ENCODE peak calls at places on chromosomes 1 and 21, in eight cellular contexts. F is pancreas, G is foreskin fibroblast, C is bronchial epithelial cell, W is AG04450, A is prostate gland, V is progenitor cell of endocrine pancreas, U is mesothelial cell of epicardium. X is an unnamed sample.

GRCh38 chr1:178142806-178143205 is 48.9 kb downstream of the RASAL2 start:
- DNase-seq in F (no peak), V (no peak), A (no peak), C (no peak), G (no peak), W (no peak), U (no peak), X (no peak)

GRCh38 chr1:167631386-167631941 is 1.4 kb downstream of the RCSD1 start:
- DNase-seq in U (no peak), G (no peak), W (no peak), V (no peak), F (no peak), C (no peak), A (no peak), X (no peak)

GRCh38 chr1:161069201-161069685 is 448 bp downstream of the ARHGAP30 start:
- DNase-seq in U (no peak), V (no peak), C (no peak), A (no peak), G (no peak), W (no peak), F (no peak), X (no peak)

GRCh38 chr1:35629051-35629450 is 12.3 kb downstream of the PSMB2 start:
- DNase-seq in W (no peak), G (no peak), V (no peak), U (no peak), F (no peak), C (no peak), A (no peak), X (no peak)

GRCh38 chr1:84277343-84278059 is 24.0 kb upstream of the SAMD13 start:
- DNase-seq in C (no peak), U (no peak), G (peak), W (no peak), F (no peak), A (no peak), V (no peak), X (no peak)

GRCh38 chr1:213066363-213066762 is 15.3 kb downstream of the RPS6KC1 start:
- DNase-seq in C (no peak), W (no peak), V (no peak), A (no peak), G (no peak), U (no peak), F (no peak), X (no peak)

GRCh38 chr1:236416165-236416564 is 22.1 kb downstream of the EDARADD start:
- DNase-seq in U (no peak), C (no peak), G (no peak), W (no peak), F (no peak), A (no peak), V (no peak), X (no peak)

GRCh38 chr1:241934181-241934815 is 23.3 kb upstream of the BECN2 start:
- DNase-seq in G (peak), W (no peak), A (no peak), C (peak), U (peak), V (peak), F (no peak), X (peak)

GRCh38 chr1:154856049-154856448 is 14.0 kb downstream of the KCNN3 start:
- DNase-seq in W (no peak), C (no peak), F (no peak), G (no peak), V (no peak), A (no peak), U (no peak), X (no peak)

GRCh38 chr1:101953623-101954022 is 43.1 kb downstream of the OLFM3 start:
- DNase-seq in U (no peak), C (no peak), G (no peak), V (no peak), A (no peak), W (no peak), F (no peak), X (no peak)

GRCh38 chr1:235329139-235329808 is 904 bp downstream of the GGPS1 start:
- DNase-seq in C (peak), V (peak), F (peak), G (peak), U (peak), A (peak), W (no peak), X (peak)

GRCh38 chr1:227234998-227235405 is 83.3 kb downstream of the CDC42BPA start:
- DNase-seq in F (no peak), C (peak), G (peak), V (no peak), A (peak), U (no peak), W (peak), X (peak)

GRCh38 chr1:70627910-70628309 is 216.8 kb downstream of the CTH start:
- DNase-seq in W (no peak), A (no peak), V (no peak), F (no peak), U (no peak), G (no peak), C (peak), X (no peak)

GRCh38 chr1:28417441-28418277 is 48.1 kb downstream of the PHACTR4 start:
- DNase-seq in W (no peak), A (no peak), V (no peak), U (no peak), G (peak), C (peak), F (no peak), X (no peak)

GRCh38 chr1:174990382-174990999 is 9.3 kb upstream of the CACYBP start:
- DNase-seq in V (no peak), F (no peak), W (no peak), U (no peak), A (peak), G (peak), C (peak), X (no peak)

GRCh38 chr1:9384751-9385245 is 92.1 kb downstream of the SPSB1 start:
- DNase-seq in A (peak), W (no peak), G (no peak), F (no peak), V (no peak), C (no peak), U (no peak), X (no peak)

GRCh38 chr1:39105841-39106765 is 80.0 kb downstream of the NDUFS5 start:
- DNase-seq in W (no peak), G (peak), C (no peak), V (no peak), A (peak), F (peak), U (peak), X (peak)

GRCh38 chr1:216532399-216532798 is 109.2 kb upstream of the USH2A start:
- DNase-seq in C (no peak), F (no peak), G (no peak), V (no peak), A (no peak), U (no peak), W (no peak), X (no peak)

GRCh38 chr1:109901508-109902145 is 9.0 kb upstream of the CSF1 start:
- DNase-seq in U (no peak), W (no peak), V (no peak), C (peak), A (no peak), F (no peak), G (peak), X (no peak)

GRCh38 chr1:155134322-155134721 is 1.3 kb upstream of the SLC50A1 start:
- DNase-seq in W (no peak), U (no peak), A (no peak), F (no peak), C (no peak), G (no peak), V (no peak), X (no peak)

GRCh38 chr1:219385786-219386427 is 212.2 kb downstream of the LYPLAL1 start:
- DNase-seq in A (peak), W (no peak), G (peak), F (no peak), U (no peak), V (peak), C (peak), X (peak)

GRCh38 chr1:100502052-100502792 is 35.7 kb upstream of the GPR88 start:
- DNase-seq in C (peak), U (no peak), V (no peak), F (no peak), G (peak), A (no peak), W (no peak), X (no peak)

GRCh38 chr1:199854681-199855321 is 172.7 kb upstream of the NR5A2 start:
- DNase-seq in G (peak), V (no peak), A (no peak), U (no peak), W (no peak), C (peak), F (no peak), X (no peak)

GRCh38 chr1:215744419-215744818 is 177.3 kb downstream of the KCTD3 start:
- DNase-seq in C (no peak), F (no peak), V (no peak), A (no peak), W (no peak), U (no peak), G (peak), X (no peak)

GRCh38 chr1:183023601-183024351 is 556 bp downstream of the LAMC1 start:
- DNase-seq in W (no peak), V (peak), G (peak), F (peak), A (peak), C (peak), U (peak), X (peak)

GRCh38 chr1:109190189-109190588 is 23.5 kb upstream of the SARS1 start:
- DNase-seq in U (no peak), C (no peak), W (no peak), A (no peak), V (no peak), F (no peak), G (no peak), X (no peak)

GRCh38 chr1:226404063-226404903 is 3.6 kb downstream of the PARP1 start:
- DNase-seq in G (peak), F (no peak), U (no peak), A (no peak), V (no peak), W (no peak), C (no peak), X (no peak)

GRCh38 chr21:29870814-29871213 is 69.0 kb downstream of the GRIK1 start:
- DNase-seq in A (no peak), W (no peak), G (no peak), U (no peak), C (peak), F (no peak), V (no peak), X (no peak)

GRCh38 chr1:202010042-202011015 is at the start of gene ELF3:
- DNase-seq in U (peak), W (no peak), G (no peak), C (peak), F (peak), V (peak), A (peak), X (no peak)

GRCh38 chr1:61156576-61157239 is 74.3 kb downstream of the NFIA start:
- DNase-seq in A (no peak), F (no peak), W (no peak), G (no peak), C (no peak), U (no peak), V (no peak), X (no peak)

GRCh38 chr1:84436907-84437667 is 38.8 kb downstream of the DNASE2B start:
- DNase-seq in F (no peak), C (no peak), W (no peak), G (no peak), A (no peak), V (no peak), U (no peak), X (no peak)

DNA sequence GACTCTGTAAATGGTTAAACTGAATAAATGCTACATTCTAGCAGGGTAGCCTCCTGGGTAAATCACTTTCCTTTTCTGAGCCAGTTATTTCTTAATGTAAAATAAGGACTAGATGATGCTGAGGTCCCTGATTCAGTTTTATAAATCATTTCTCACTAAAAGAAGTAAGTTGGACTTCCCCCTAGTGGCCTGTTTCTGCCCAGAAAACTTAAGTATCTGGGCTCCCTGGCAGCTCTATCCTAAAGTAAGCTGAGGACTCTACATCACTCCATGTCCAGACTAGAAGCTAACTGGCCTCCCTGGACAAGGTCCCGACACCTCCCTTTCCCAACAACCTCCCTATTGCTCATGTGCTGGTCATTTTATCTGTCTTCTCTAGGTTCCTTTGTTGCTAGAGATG is 3.0 kb downstream of the GPN2 start:
- DNase-seq in A (no peak), V (no peak), F (no peak), U (no peak), C (peak), W (no peak), G (peak), X (no peak)
- TF ChIP-seq CTCF in A (no peak), V (peak), F (peak), U (peak), C (peak), W (peak), G (peak), X (peak)

GRCh38 chr1:111506561-111506960 is 3.1 kb upstream of the ADORA3 start:
- DNase-seq in A (no peak), U (no peak), C (no peak), V (no peak), W (no peak), F (no peak), G (no peak), X (no peak)

GRCh38 chr1:111505641-111506119 is 2.2 kb upstream of the ADORA3 start:
- DNase-seq in F (no peak), W (no peak), U (no peak), C (no peak), G (no peak), A (no peak), V (no peak), X (no peak)

GRCh38 chr1:111510003-111510380 is 6.6 kb upstream of the ADORA3 start:
- DNase-seq in V (no peak), A (no peak), U (no peak), F (no peak), C (no peak), W (no peak), G (no peak), X (no peak)

GRCh38 chr1:111504097-111504496 is 664 bp upstream of the ADORA3 start:
- DNase-seq in C (no peak), F (no peak), G (no peak), W (no peak), V (no peak), A (no peak), U (no peak), X (no peak)

DNA sequence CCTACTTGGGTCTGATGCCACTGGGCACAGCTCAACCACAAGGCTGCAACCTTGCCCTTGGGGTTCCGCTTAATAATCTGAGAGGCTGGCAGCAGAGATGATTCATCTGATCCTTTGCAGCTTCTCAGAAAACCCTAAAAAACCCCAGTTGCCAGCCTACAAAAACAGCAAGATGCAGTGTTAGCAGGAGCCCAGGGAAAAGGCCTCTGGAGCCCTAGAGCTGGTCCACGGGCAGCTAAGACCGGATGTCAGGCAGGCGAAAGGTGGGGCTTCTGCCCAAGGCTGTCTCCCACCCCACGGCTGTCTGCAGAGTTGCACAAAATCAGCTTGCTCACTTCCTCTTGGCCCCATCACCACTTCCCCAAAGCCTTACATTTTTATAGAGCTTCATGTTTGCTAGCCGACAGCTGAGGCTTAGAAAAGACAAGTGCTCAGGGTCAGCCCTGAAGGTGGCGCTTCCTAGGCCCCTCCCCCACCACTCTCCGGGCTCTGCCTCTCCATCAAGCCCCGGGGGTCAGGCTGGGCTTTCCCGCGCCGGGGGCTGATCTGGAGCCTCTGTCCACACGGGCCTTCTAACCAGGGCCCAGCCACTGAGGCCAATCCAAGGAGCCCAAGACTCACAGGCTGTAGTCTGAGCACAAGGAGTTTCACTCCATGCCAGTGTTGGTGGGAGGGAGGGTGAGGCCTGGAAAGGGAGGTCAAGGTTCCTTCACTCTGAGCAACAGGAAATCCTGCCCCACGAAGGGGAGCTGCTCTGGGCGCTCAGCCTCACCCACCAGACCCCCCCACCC is 4.2 kb upstream of the ADORA3 start:
- DNase-seq in U (peak), W (peak), F (peak), V (peak), C (peak), A (peak), G (peak), X (peak)
- TF ChIP-seq CTCF in U (no peak), W (peak), F (no peak), V (no peak), C (peak), A (no peak), G (peak), X (no peak)

GRCh38 chr1:153553096-153553495 is 4.0 kb upstream of the S100A3 start:
- DNase-seq in F (peak), C (no peak), V (no peak), A (no peak), W (no peak), U (no peak), G (no peak), X (no peak)

GRCh38 chr1:153550827-153551512 is 1.9 kb upstream of the S100A3 start:
- DNase-seq in U (no peak), V (no peak), C (no peak), W (no peak), F (peak), G (no peak), A (no peak), X (no peak)

GRCh38 chr1:153553691-153554608 is 4.9 kb upstream of the S100A3 start:
- DNase-seq in G (peak), F (peak), W (no peak), A (no peak), U (no peak), V (no peak), C (no peak), X (no peak)

GRCh38 chr1:153550398-153550758 is 1.3 kb upstream of the S100A3 start:
- DNase-seq in F (peak), W (no peak), V (no peak), C (no peak), A (no peak), U (no peak), G (no peak), X (no peak)

DNA sequence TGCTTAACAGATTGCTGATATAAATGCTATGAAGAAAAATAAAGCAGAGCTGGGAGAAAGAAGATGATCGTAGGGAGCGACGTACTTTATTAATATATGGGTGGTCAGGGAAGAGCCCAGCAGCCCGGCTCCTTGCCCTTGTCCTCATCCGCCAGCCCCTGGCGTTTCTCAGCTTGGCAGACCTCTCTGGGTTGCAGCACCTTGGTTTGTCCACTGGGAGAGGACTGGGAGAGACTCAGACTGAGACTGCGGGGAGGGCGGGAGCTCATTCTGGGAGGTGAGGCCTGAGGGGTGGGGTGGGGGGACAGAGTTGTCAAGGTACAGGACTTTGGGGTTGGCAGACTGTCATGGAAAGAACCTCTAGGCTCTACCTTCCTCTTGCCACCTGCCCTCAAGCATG is 3.3 kb upstream of the S100A3 start:
- DNase-seq in A (no peak), F (no peak), G (no peak), U (no peak), C (no peak), W (no peak), V (no peak), X (no peak)
- TF ChIP-seq CTCF in A (no peak), F (no peak), G (no peak), U (no peak), C (peak), W (peak), V (no peak), X (no peak)

GRCh38 chr1:81412954-81413353 is 387.8 kb upstream of the ADGRL2 start:
- DNase-seq in V (no peak), G (no peak), A (no peak), C (no peak), U (no peak), W (no peak), F (no peak), X (no peak)

GRCh38 chr1:81410351-81410750 is 390.4 kb upstream of the ADGRL2 start:
- DNase-seq in A (no peak), W (no peak), U (no peak), G (no peak), F (no peak), V (no peak), C (no peak), X (no peak)

GRCh38 chr1:81409875-81410274 is 390.9 kb upstream of the ADGRL2 start:
- DNase-seq in C (no peak), G (no peak), V (no peak), W (no peak), A (no peak), F (no peak), U (no peak), X (no peak)

GRCh38 chr1:81410919-81411318 is 389.8 kb upstream of the ADGRL2 start:
- DNase-seq in C (no peak), G (no peak), U (no peak), V (no peak), W (no peak), F (no peak), A (no peak), X (no peak)

DNA sequence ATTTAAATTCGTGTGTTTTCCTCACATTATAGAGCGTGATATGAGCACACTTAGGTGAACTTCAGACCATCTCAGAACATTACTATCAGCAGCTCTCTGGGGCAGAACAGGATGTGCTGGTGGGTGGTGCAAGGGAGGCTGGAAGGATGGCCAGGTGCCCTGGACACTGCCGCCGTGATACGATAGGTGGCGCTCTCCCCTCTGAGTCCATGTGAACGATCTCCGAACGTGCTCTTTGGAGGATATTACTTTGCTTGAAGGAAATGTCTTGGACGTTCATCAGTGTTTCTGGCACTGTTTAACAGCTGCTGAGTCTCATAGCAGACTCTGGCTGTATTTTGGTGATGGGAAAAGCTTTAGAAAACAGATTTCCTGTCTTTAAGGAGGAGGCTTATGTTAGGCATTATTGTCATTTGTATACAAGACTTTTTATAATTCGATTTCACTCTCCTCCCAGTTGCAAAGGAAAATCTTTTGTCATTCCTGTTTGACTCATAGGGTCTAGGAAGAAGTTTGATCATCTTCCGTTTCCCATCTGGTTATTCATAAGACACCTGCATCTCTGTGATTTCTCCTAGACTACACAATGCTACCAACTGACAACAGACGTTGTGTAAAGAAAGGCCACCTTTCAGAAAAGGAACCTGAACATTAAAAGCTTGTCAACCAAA is 386.2 kb upstream of the ADGRL2 start:
- DNase-seq in F (peak), C (peak), G (peak), V (peak), W (no peak), A (peak), U (peak), X (peak)
- TF ChIP-seq CTCF in F (peak), C (peak), G (peak), V (peak), W (peak), A (peak), U (peak), X (peak)

GRCh38 chr1:21176589-21177555 is at the start of gene EIF4G3:
- DNase-seq in G (peak), A (peak), W (peak), V (peak), U (peak), C (peak), F (peak), X (peak)
- TF ChIP-seq CTCF in G (no peak), A (no peak), W (no peak), V (no peak), U (no peak), C (no peak), F (no peak), X (no peak)

X was measured in endothelial cell.